ENCODE peak calls at places on chromosomes 4 and X, in ten cellular contexts. S is astrocyte; H is MG63; E is cardiac muscle cell; I is effector memory CD4-positive, alpha-beta T cell; K is PC-3; R is H7; P is CD8-positive, alpha-beta T cell; A is psoas muscle; Y is foreskin fibroblast. B is an unnamed sample.
A peak's percentile ranks its signal among the peaks of the same experiment; 100 is the strongest.

GRCh38 chr4:154189346-154189745 is 302.3 kb downstream of the DCHS2 start:
- DNase-seq in I (no peak), S (no peak), P (no peak), Y (peak; percentile 20), H (no peak), K (peak; percentile 4), E (no peak), A (no peak), R (no peak), B (no peak)

GRCh38 chr4:568351-568652 is 7.8 kb downstream of the TMEM271 start:
- DNase-seq in Y (no peak), E (no peak), I (no peak), S (no peak), H (no peak), P (no peak), K (no peak), A (no peak), R (no peak), B (no peak)

GRCh38 chr4:126710935-126711334 is 921.8 kb upstream of the INTU start:
- DNase-seq in R (no peak), A (no peak), Y (no peak), S (no peak), K (peak; percentile 38), E (no peak), H (no peak), P (no peak), I (no peak), B (peak; percentile 58)

GRCh38 chr4:104591505-104591904 is 96.8 kb upstream of the CXXC4 start:
- DNase-seq in S (no peak), H (no peak), E (peak; percentile 44), P (no peak), K (no peak), R (peak; percentile 59), I (no peak), A (no peak), Y (no peak), B (no peak)

GRCh38 chrX:85851418-85851817 is 195.9 kb downstream of the CHM start:
- DNase-seq in A (no peak), P (no peak), E (peak; percentile 11), H (no peak), Y (no peak), I (no peak), R (peak; percentile 2), S (no peak), K (peak; percentile 57), B (peak; percentile 40)

GRCh38 chr4:105555409-105555808 is 3.0 kb downstream of the ARHGEF38 start:
- DNase-seq in Y (no peak), K (no peak), R (peak; percentile 32), A (no peak), P (no peak), I (no peak), S (no peak), E (no peak), H (no peak), B (no peak)

GRCh38 chrX:18543738-18544137 is 118.3 kb downstream of the CDKL5 start:
- DNase-seq in Y (no peak), E (no peak), S (no peak), I (no peak), R (no peak), K (no peak), A (no peak), P (no peak), H (no peak), B (no peak)

GRCh38 chr4:144518181-144518895 is 127.6 kb upstream of the HHIP start:
- DNase-seq in H (no peak), S (peak; percentile 68), R (no peak), Y (no peak), K (no peak), I (no peak), A (no peak), E (peak; percentile 71), P (no peak), B (no peak)

GRCh38 chr4:26474551-26474950 is 15.7 kb downstream of the CCKAR start:
- DNase-seq in H (no peak), A (no peak), Y (no peak), S (no peak), I (no peak), P (no peak), E (no peak), K (no peak), R (no peak), B (no peak)

GRCh38 chr4:173237722-173238121 is 69.1 kb downstream of the GALNT7 start:
- DNase-seq in S (no peak), K (no peak), I (no peak), Y (no peak), E (no peak), A (no peak), P (no peak), R (no peak), H (no peak), B (no peak)

GRCh38 chr4:133154725-133155124 is 5.6 kb downstream of the PCDH10 start:
- DNase-seq in S (peak; percentile 53), R (peak; percentile 23), H (no peak), K (peak; percentile 35), Y (no peak), I (no peak), A (no peak), P (no peak), E (peak; percentile 66), B (peak; percentile 49)

DNA sequence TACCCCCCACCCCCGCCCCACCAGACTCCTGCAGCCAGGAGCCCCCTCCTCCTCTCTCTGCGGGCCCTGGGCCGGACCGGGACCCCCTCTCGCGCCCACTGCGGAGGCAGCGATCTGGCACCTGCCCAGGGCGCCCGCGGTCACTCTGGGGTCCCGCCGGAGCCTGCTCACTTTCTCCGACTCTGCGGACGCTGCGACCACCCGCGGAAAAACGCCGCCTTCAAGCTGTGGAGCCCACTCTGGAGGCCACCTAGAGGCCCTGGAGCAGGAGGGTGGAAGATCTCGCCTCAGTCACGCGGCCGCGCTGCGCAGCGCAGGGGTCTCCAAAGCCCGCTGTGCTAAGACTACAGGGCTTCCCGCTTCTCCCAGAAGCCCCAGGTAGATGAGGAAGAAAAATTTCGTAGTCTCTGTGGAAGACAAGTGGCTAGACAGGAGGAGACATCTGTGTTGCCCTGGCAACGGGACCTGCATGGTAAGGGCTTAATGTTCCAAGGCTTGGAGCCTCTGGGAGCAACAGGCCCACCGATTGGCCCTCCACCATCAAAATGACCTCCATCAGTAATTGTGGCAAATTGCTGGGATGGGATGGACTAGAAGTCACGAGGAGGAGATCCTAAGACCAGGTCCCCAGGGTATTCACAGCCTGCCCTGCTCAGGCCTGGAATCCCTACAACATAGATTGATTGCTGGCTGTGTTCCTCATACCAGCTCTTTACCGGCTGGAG is at the start of gene PNMA6F:
- DNase-seq in H (no peak), S (no peak), A (no peak), P (no peak), Y (no peak), I (no peak), E (no peak), R (peak; percentile 51), K (no peak), B (no peak)
- H3K4me3 ChIP-seq in H (no peak within 1 kb of the TSS), S (no peak within 1 kb of the TSS), A (no peak within 1 kb of the TSS), P (no peak within 1 kb of the TSS), Y (no peak within 1 kb of the TSS), I (no peak within 1 kb of the TSS), E (no peak within 1 kb of the TSS), R (peak within 1 kb of the TSS; percentile 30), K (no peak within 1 kb of the TSS), B (no peak within 1 kb of the TSS)

GRCh38 chr4:187491959-187492358 is 503.6 kb upstream of the ZFP42 start:
- DNase-seq in S (no peak), H (no peak), K (no peak), A (no peak), E (no peak), I (no peak), Y (peak; percentile 7), P (no peak), R (no peak), B (peak; percentile 38)
- H3K4me3 ChIP-seq in S (no peak overlapping the region), H (no peak overlapping the region), K (no peak overlapping the region), A (no peak overlapping the region), E (no peak overlapping the region), I (no peak overlapping the region), Y (no peak overlapping the region), P (no peak overlapping the region), R (no peak overlapping the region), B (no peak overlapping the region)

GRCh38 chrX:2583194-2584162 is 82.7 kb upstream of the DHRSX start:
- DNase-seq in K (no peak), H (no peak), I (no peak), E (no peak), R (peak; percentile 67), Y (no peak), A (no peak), P (no peak), S (no peak), B (no peak)
- H3K4me3 ChIP-seq in K (no peak overlapping the region), H (no peak overlapping the region), I (no peak overlapping the region), E (peak overlapping the region; percentile 26), R (peak overlapping the region; percentile 48), Y (no peak overlapping the region), A (no peak overlapping the region), P (no peak overlapping the region), S (no peak overlapping the region), B (no peak overlapping the region)

DNA sequence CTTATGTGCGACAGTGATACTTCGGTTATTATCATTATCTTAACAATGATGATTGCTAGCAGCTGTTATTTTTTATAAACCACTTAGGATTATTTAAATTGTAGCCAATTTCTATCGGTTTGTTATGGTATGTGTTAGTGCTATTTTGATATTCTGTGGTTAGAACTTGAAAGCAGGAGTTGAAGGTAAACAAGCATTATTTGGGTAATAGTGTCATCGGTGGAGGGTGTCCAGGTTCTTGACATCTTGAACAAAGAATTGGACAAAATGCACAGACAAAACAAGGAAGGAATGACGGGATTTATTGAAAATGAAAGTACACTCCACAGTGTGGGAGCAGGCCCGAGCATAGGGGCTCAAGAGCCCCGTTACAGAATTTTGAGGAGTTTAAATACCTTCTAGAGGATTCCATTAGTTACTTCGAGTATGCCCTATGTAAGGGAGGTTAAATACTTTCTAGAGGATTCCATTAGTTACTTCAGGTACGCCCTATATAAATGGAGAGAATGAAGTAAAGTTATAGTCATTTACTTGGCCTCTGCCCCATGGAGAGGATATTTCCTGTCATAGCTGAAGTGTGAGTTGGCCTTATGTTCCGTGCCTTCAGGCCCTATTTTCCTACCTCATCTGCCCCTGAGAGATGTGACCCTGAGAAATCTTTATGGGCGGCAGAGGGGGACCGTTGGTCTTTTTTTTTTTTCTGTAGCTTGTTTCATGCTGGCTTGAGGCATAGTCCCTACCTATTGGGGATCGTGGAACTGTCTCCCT is 13.1 kb downstream of the MOB1B start:
- DNase-seq in I (no peak), H (peak; percentile 25), A (no peak), Y (no peak), K (peak; percentile 88), S (peak; percentile 48), P (no peak), R (no peak), E (peak; percentile 19), B (peak; percentile 52)
- H3K4me3 ChIP-seq in I (no peak overlapping the region), H (peak overlapping the region; percentile 11), A (no peak overlapping the region), Y (no peak overlapping the region), K (peak overlapping the region; percentile 65), S (peak overlapping the region; percentile 10), P (no peak overlapping the region), R (no peak overlapping the region), E (no peak overlapping the region), B (no peak overlapping the region)